ENCODE peak calls at places on chromosomes 3 and 15, in seven cellular contexts. D, T, G, Z, N, P and I are unnamed samples.

GRCh38 chr3:159253860-159254259 is 452.0 kb downstream of the MFSD1 start:
- DNase-seq in D (no peak), T (no peak), N (no peak), P (no peak), Z (no peak), G (no peak), I (no peak)

GRCh38 chr15:64426845-64427465 is 33.4 kb upstream of the ZNF609 start:
- DNase-seq in G (no peak), D (no peak), T (no peak), Z (peak; percentile 13), N (no peak), P (no peak), I (no peak)

GRCh38 chr3:148882288-148882687 is 17.2 kb downstream of the CPA3 start:
- DNase-seq in N (no peak), G (no peak), T (no peak), Z (peak; percentile 57), P (no peak), D (no peak), I (no peak)

GRCh38 chr15:99427668-99428361 is 138.0 kb upstream of the MEF2A start:
- DNase-seq in Z (no peak), D (no peak), G (peak; percentile 3), T (peak; percentile 4), P (no peak), N (peak; percentile 12), I (no peak)

GRCh38 chr3:126102530-126102951 is 18.6 kb upstream of the SLC41A3 start:
- DNase-seq in N (no peak), Z (no peak), G (no peak), D (no peak), P (no peak), T (no peak), I (peak; percentile 32)

GRCh38 chr15:80031841-80032240 is 27.6 kb upstream of the ZFAND6 start:
- DNase-seq in N (no peak), P (no peak), Z (no peak), D (no peak), T (peak; percentile 12), G (no peak), I (peak; percentile 18)

GRCh38 chr3:14564741-14565140 is 24.6 kb upstream of the GRIP2 start:
- DNase-seq in Z (no peak), G (no peak), D (no peak), N (no peak), T (no peak), P (peak; percentile 64), I (no peak)

GRCh38 chr15:56243117-56243773 is 434 bp downstream of the RFX7 start:
- DNase-seq in Z (peak; percentile 43), D (peak; percentile 47), N (peak; percentile 37), G (peak; percentile 61), P (peak; percentile 31), T (peak; percentile 61), I (peak; percentile 58)

GRCh38 chr3:42839616-42840015 is 30.4 kb downstream of the ACKR2 start:
- DNase-seq in D (peak; percentile 36), T (no peak), P (peak; percentile 48), N (no peak), Z (peak; percentile 59), G (peak; percentile 31), I (peak; percentile 59)

GRCh38 chr3:110646496-110646895 is 425.1 kb upstream of the NECTIN3 start:
- DNase-seq in Z (no peak), D (no peak), G (no peak), N (no peak), T (no peak), P (no peak), I (no peak)

GRCh38 chr3:178304758-178305157 is 231.5 kb upstream of the KCNMB2 start:
- DNase-seq in P (no peak), N (no peak), D (no peak), Z (no peak), T (no peak), G (no peak), I (no peak)

GRCh38 chr15:35519536-35520149 is 26.3 kb downstream of the DPH6 start:
- DNase-seq in P (no peak), D (no peak), G (no peak), Z (no peak), T (no peak), N (no peak), I (no peak)

GRCh38 chr15:78453447-78453846 is 15.4 kb downstream of the IREB2 start:
- DNase-seq in D (no peak), P (no peak), T (no peak), G (no peak), N (no peak), Z (peak; percentile 14), I (no peak)

GRCh38 chr3:189712906-189713483 is 81.8 kb downstream of the TP63 start:
- DNase-seq in D (no peak), N (no peak), T (no peak), Z (no peak), G (no peak), P (no peak), I (no peak)

GRCh38 chr3:154981201-154981600 is 98.9 kb upstream of the MME start:
- DNase-seq in G (no peak), T (no peak), Z (no peak), D (no peak), N (no peak), P (no peak), I (no peak)

GRCh38 chr15:57028176-57028575 is 109.7 kb downstream of the TCF12 start:
- DNase-seq in Z (no peak), G (no peak), D (no peak), N (no peak), T (no peak), P (no peak), I (no peak)

GRCh38 chr3:5330152-5330810 is 142.8 kb downstream of the EDEM1 start:
- DNase-seq in N (no peak), Z (no peak), P (no peak), D (no peak), T (no peak), G (no peak), I (no peak)

GRCh38 chr3:23916152-23916885 is 471 bp downstream of the NKIRAS1 start:
- DNase-seq in N (no peak), P (no peak), Z (no peak), T (no peak), G (no peak), D (no peak), I (no peak)

GRCh38 chr15:76582550-76582949 is 246.0 kb downstream of the ISL2 start:
- DNase-seq in P (no peak), N (no peak), D (no peak), G (no peak), T (no peak), Z (no peak), I (no peak)

DNA sequence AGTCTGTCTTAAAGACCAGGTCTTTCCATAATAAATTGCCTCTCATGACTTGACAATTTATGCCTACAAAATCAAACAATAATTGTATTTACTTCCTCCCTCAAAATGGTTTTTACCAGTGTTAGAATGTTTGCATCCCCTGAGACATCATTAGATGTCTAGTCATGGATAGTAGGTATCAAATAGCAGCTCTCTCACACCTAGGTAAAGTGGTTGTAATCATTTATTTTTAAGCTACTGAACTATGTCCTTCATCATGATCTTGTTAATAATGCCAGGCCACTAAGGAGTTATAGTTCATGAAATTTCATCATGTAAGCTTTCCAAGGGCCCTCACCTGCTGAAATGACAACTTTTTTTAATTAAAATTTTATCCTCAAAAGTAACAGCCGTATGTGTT is 134.1 kb downstream of the ARPP21 start:
- DNase-seq in N (no peak), Z (no peak), P (no peak), G (no peak), T (no peak), D (no peak), I (no peak)
- TF ChIP-seq POLR2A in N (no peak), Z (no peak), P (no peak), G (no peak), T (no peak), D (no peak), I (no peak)

GRCh38 chr3:66383998-66384745 is 116.7 kb downstream of the LRIG1 start:
- DNase-seq in P (no peak), D (no peak), N (no peak), T (no peak), G (no peak), Z (no peak), I (no peak)
- H3K36me3 ChIP-seq in P (peaks cover 72% of the 10 kb centered on the region), D (peaks cover 77% of the 10 kb centered on the region), N (no peaks in the 10 kb centered on the region), T (peaks cover 91% of the 10 kb centered on the region), G (no peaks in the 10 kb centered on the region), Z (peaks cover 29% of the 10 kb centered on the region), I (no peaks in the 10 kb centered on the region)

GRCh38 chr15:88911766-88912118 is 1.4 kb downstream of the MFGE8 start:
- DNase-seq in T (no peak), P (no peak), D (no peak), G (no peak), N (peak; percentile 57), Z (no peak), I (no peak)

GRCh38 chr15:88912500-88912921 is 668 bp downstream of the MFGE8 start:
- DNase-seq in Z (no peak), G (no peak), N (peak; percentile 67), D (no peak), P (no peak), T (no peak), I (no peak)

GRCh38 chr15:88915354-88915753 is 2.2 kb upstream of the MFGE8 start:
- DNase-seq in Z (no peak), T (no peak), P (no peak), G (no peak), D (no peak), N (no peak), I (no peak)

GRCh38 chr15:88913850-88914169 is 631 bp upstream of the MFGE8 start:
- DNase-seq in G (no peak), P (no peak), Z (no peak), D (no peak), T (no peak), N (no peak), I (no peak)

GRCh38 chr15:88913017-88913849 is at the start of gene MFGE8:
- DNase-seq in P (peak; percentile 54), D (peak; percentile 58), G (peak; percentile 80), Z (peak; percentile 48), T (peak; percentile 84), N (peak; percentile 87), I (peak; percentile 57)
- TF ChIP-seq POLR2A in P (no peak), D (peak; percentile 29), G (peak; percentile 77), Z (no peak), T (peak; percentile 99), N (peak; percentile 75), I (peak; percentile 57)

GRCh38 chr3:9679476-9680097 is 24.0 kb upstream of the CPNE9 start:
- DNase-seq in Z (no peak), P (no peak), G (no peak), T (no peak), N (no peak), D (no peak), I (no peak)
- H3K36me3 ChIP-seq in Z (peaks cover 5% of the 10 kb centered on the region), P (peaks cover 88% of the 10 kb centered on the region), G (no peaks in the 10 kb centered on the region), T (peaks cover 100% of the 10 kb centered on the region), N (no peaks in the 10 kb centered on the region), D (peaks cover 100% of the 10 kb centered on the region), I (peaks cover 92% of the 10 kb centered on the region)